ENCODE peak calls at places on chromosome 2, in six cellular contexts. Q is T-helper 1 cell, U is right cardiac atrium, A is KBM-7, L is astrocyte, B is lung microvascular endothelial cell. N is an unnamed sample.

GRCh38 chr2:2101924-2102323 is 229.2 kb downstream of the MYT1L start:
- DNase-seq in U (no peak), L (no peak), A (peak; percentile 20), Q (no peak), B (peak; percentile 21), N (peak; percentile 10)

GRCh38 chr2:227848586-227848985 is 22.8 kb upstream of the DAW1 start:
- DNase-seq in U (no peak), A (no peak), B (no peak), L (no peak), Q (no peak), N (no peak)

GRCh38 chr2:20617892-20618467 is 32.9 kb downstream of the HS1BP3 start:
- DNase-seq in Q (no peak), U (peak; percentile 99), B (peak; percentile 99), A (no peak), L (peak; percentile 97), N (peak; percentile 21)

GRCh38 chr2:161044095-161044874 is 115.9 kb upstream of the TANK start:
- DNase-seq in Q (no peak), A (no peak), B (no peak), L (no peak), U (no peak), N (no peak)

GRCh38 chr2:98134138-98134537 is 47.2 kb downstream of the VWA3B start:
- DNase-seq in B (peak; percentile 54), Q (no peak), A (peak; percentile 82), U (peak; percentile 68), L (peak; percentile 36), N (peak; percentile 87)

GRCh38 chr2:88059979-88060906 is 4.7 kb upstream of the KRCC1 start:
- DNase-seq in Q (no peak), L (peak; percentile 10), A (peak; percentile 48), B (peak; percentile 38), U (no peak), N (peak; percentile 64)

GRCh38 chr2:173934895-173935294 is 30.3 kb downstream of the SP3 start:
- DNase-seq in B (no peak), U (no peak), Q (no peak), A (no peak), L (no peak), N (no peak)

GRCh38 chr2:207683879-207684627 is 27.4 kb upstream of the CCNYL1 start:
- DNase-seq in A (no peak), Q (no peak), U (no peak), L (peak; percentile 89), B (peak; percentile 80), N (no peak)

GRCh38 chr2:61993422-61994024 is 88.0 kb downstream of the COMMD1 start:
- DNase-seq in L (peak; percentile 20), U (no peak), B (peak; percentile 63), Q (no peak), A (peak; percentile 84), N (peak; percentile 85)

GRCh38 chr2:71223767-71224333 is 3.1 kb downstream of the PAIP2B start:
- DNase-seq in A (peak; percentile 28), Q (no peak), B (peak; percentile 62), L (peak; percentile 7), U (peak; percentile 78), N (peak; percentile 51)

GRCh38 chr2:190599546-190600220 is 49.2 kb upstream of the NAB1 start:
- DNase-seq in A (no peak), L (no peak), B (peak; percentile 6), U (no peak), Q (no peak), N (no peak)

GRCh38 chr2:184004945-184005672 is 593.2 kb upstream of the ZNF804A start:
- DNase-seq in L (no peak), U (no peak), Q (no peak), B (no peak), A (no peak), N (no peak)

GRCh38 chr2:20168727-20169696 is 55.9 kb downstream of the SDC1 start:
- DNase-seq in U (no peak), L (no peak), B (no peak), A (no peak), Q (no peak), N (no peak)

GRCh38 chr2:197556456-197556855 is 40.6 kb downstream of the MOB4 start:
- DNase-seq in U (no peak), B (peak; percentile 78), A (peak; percentile 14), L (no peak), Q (no peak), N (peak; percentile 21)

GRCh38 chr2:37619957-37620295 is 51.5 kb downstream of the CDC42EP3 start:
- DNase-seq in Q (no peak), U (no peak), A (no peak), L (no peak), B (no peak), N (no peak)

GRCh38 chr2:215982465-215982875 is 30.9 kb downstream of the MREG start:
- DNase-seq in B (peak; percentile 18), U (no peak), A (no peak), L (peak; percentile 90), Q (no peak), N (no peak)

N was measured in Kasumi-1.